ENCODE peak calls at places on chromosomes 6 and 20, in nine cellular contexts. C, P, X, M, G, J, A, F and E are unnamed samples.

GRCh38 chr20:25084616-25085187 is 2.8 kb upstream of the VSX1 start:
- DNase-seq in C (peak), P (no peak), X (peak), M (peak), G (no peak), J (no peak), A (no peak), F (no peak), E (no peak)

GRCh38 chr20:50034567-50035170 is 51.9 kb downstream of the SNAI1 start:
- DNase-seq in C (no peak), P (no peak), X (peak), M (no peak), G (no peak), J (peak), A (peak), F (no peak), E (peak)

GRCh38 chr20:58991720-58992119 is 10.7 kb downstream of the NELFCD start:
- DNase-seq in C (no peak), P (no peak), X (no peak), M (no peak), G (no peak), J (no peak), A (no peak), F (no peak), E (no peak)

GRCh38 chr20:62876826-62877728 is 15.5 kb upstream of the TCFL5 start:
- DNase-seq in C (no peak), P (no peak), X (peak), M (no peak), G (no peak), J (peak), A (peak), F (no peak), E (no peak)

GRCh38 chr6:37680668-37681067 is 17.0 kb downstream of the MDGA1 start:
- DNase-seq in C (no peak), P (no peak), X (no peak), M (no peak), G (no peak), J (no peak), A (peak), F (no peak), E (no peak)

GRCh38 chr20:13870349-13870748 is 85.5 kb downstream of the NDUFAF5 start:
- DNase-seq in C (no peak), P (no peak), X (no peak), M (no peak), G (no peak), J (no peak), A (no peak), F (no peak), E (no peak)

GRCh38 chr6:167678102-167679101 is 148.3 kb upstream of the AFDN start:
- DNase-seq in C (no peak), P (no peak), X (no peak), M (no peak), G (no peak), J (peak), A (no peak), F (no peak), E (no peak)

GRCh38 chr6:82959385-82959941 is 106.2 kb downstream of the UBE3D start:
- DNase-seq in C (no peak), P (no peak), X (peak), M (no peak), G (no peak), J (peak), A (peak), F (no peak), E (peak)

GRCh38 chr6:106223300-106223930 is 102.1 kb downstream of the ATG5 start:
- DNase-seq in C (peak), P (peak), X (peak), M (peak), G (peak), J (peak), A (peak), F (peak), E (peak)

GRCh38 chr6:105492706-105493673 is 90.1 kb upstream of the PREP start:
- DNase-seq in C (no peak), P (no peak), X (no peak), M (no peak), G (no peak), J (no peak), A (peak), F (no peak), E (no peak)

GRCh38 chr20:43955244-43956191 is 40.9 kb downstream of the TOX2 start:
- DNase-seq in C (peak), P (peak), X (peak), M (no peak), G (peak), J (peak), A (peak), F (peak), E (peak)

GRCh38 chr20:43667341-43668132 is 623 bp downstream of the MYBL2 start:
- DNase-seq in C (peak), P (no peak), X (no peak), M (no peak), G (no peak), J (no peak), A (no peak), F (no peak), E (no peak)

GRCh38 chr20:62578294-62578897 is 63.9 kb upstream of the SLCO4A1 start:
- DNase-seq in C (no peak), P (no peak), X (no peak), M (no peak), G (no peak), J (no peak), A (no peak), F (no peak), E (no peak)

GRCh38 chr6:126118934-126119333 is 132.6 kb downstream of the TRMT11 start:
- DNase-seq in C (no peak), P (no peak), X (no peak), M (no peak), G (no peak), J (peak), A (peak), F (no peak), E (no peak)

GRCh38 chr6:118751072-118751471 is 99.7 kb upstream of the CEP85L start:
- DNase-seq in C (no peak), P (no peak), X (no peak), M (no peak), G (no peak), J (no peak), A (no peak), F (no peak), E (no peak)

GRCh38 chr6:37396571-37397185 is 36.3 kb upstream of the CMTR1 start:
- DNase-seq in C (no peak), P (no peak), X (no peak), M (no peak), G (no peak), J (peak), A (peak), F (no peak), E (peak)

GRCh38 chr6:42979523-42980177 is 669 bp upstream of the PEX6 start:
- DNase-seq in C (no peak), P (no peak), X (peak), M (no peak), G (no peak), J (no peak), A (peak), F (no peak), E (no peak)

GRCh38 chr6:20652691-20653479 is 118.6 kb downstream of the CDKAL1 start:
- DNase-seq in C (no peak), P (no peak), X (no peak), M (no peak), G (no peak), J (peak), A (peak), F (no peak), E (no peak)

GRCh38 chr6:64777941-64778785 is 928.9 kb downstream of the EYS start:
- DNase-seq in C (no peak), P (no peak), X (peak), M (no peak), G (no peak), J (peak), A (no peak), F (no peak), E (no peak)

GRCh38 chr6:73739097-73739496 is 43.1 kb downstream of the CD109 start:
- DNase-seq in C (no peak), P (peak), X (peak), M (peak), G (no peak), J (peak), A (peak), F (no peak), E (peak)

GRCh38 chr20:34709044-34709835 is 5.1 kb downstream of the TP53INP2 start:
- DNase-seq in C (peak), P (peak), X (peak), M (peak), G (peak), J (peak), A (peak), F (peak), E (no peak)

GRCh38 chr20:63908008-63908682 is 13.2 kb downstream of the DNAJC5 start:
- DNase-seq in C (no peak), P (no peak), X (no peak), M (no peak), G (no peak), J (no peak), A (no peak), F (no peak), E (no peak)

GRCh38 chr6:169395080-169395805 is 141.6 kb upstream of the THBS2 start:
- DNase-seq in C (no peak), P (no peak), X (no peak), M (no peak), G (no peak), J (no peak), A (no peak), F (no peak), E (no peak)

GRCh38 chr6:170237999-170238740 is 52.7 kb downstream of the DLL1 start:
- DNase-seq in C (no peak), P (no peak), X (no peak), M (no peak), G (no peak), J (no peak), A (no peak), F (no peak), E (no peak)

GRCh38 chr20:4369119-4369797 is 352.5 kb upstream of the PRND start:
- DNase-seq in C (no peak), P (no peak), X (no peak), M (no peak), G (no peak), J (peak), A (no peak), F (no peak), E (peak)

GRCh38 chr20:31485450-31486339 is 10.6 kb downstream of the REM1 start:
- DNase-seq in C (no peak), P (no peak), X (peak), M (no peak), G (no peak), J (peak), A (peak), F (no peak), E (no peak)

GRCh38 chr6:165245287-165245686 is 64.1 kb downstream of the C6orf118 start:
- DNase-seq in C (no peak), P (no peak), X (no peak), M (peak), G (no peak), J (peak), A (peak), F (no peak), E (peak)